ENCODE peak calls at places on chromosomes 13 and 19, in eight cellular contexts. Y, E, T, J, N, X, I and R are unnamed samples. For H3K4me1 and H3K9me3, the result is how much of the 10 kb centered on the place peaks cover.

GRCh38 chr19:55697698-55698097 is 22.7 kb downstream of the EPN1 start:
- DNase-seq in X (no peak), E (no peak), T (peak), I (no peak), J (no peak), N (no peak), Y (no peak), R (no peak)

GRCh38 chr13:23087884-23088283 is 92.9 kb upstream of the SGCG start:
- DNase-seq in Y (peak), N (no peak), I (no peak), J (no peak), X (no peak), T (no peak), E (no peak), R (no peak)

GRCh38 chr13:71879129-71879535 is 12.1 kb upstream of the DACH1 start:
- DNase-seq in E (no peak), J (no peak), X (no peak), N (no peak), I (no peak), T (no peak), Y (no peak), R (no peak)

GRCh38 chr13:73933795-73934194 is 200.4 kb downstream of the KLF12 start:
- DNase-seq in Y (no peak), I (no peak), J (no peak), E (no peak), N (no peak), T (no peak), X (no peak), R (no peak)

GRCh38 chr13:25249001-25249543 is 38.2 kb downstream of the MTMR6 start:
- DNase-seq in T (no peak), J (no peak), X (no peak), N (no peak), I (no peak), E (no peak), Y (no peak), R (no peak)

GRCh38 chr13:102328909-102329308 is 72.9 kb downstream of the FGF14 start:
- DNase-seq in I (no peak), X (no peak), E (no peak), T (no peak), Y (no peak), N (no peak), J (no peak), R (no peak)

GRCh38 chr19:39417463-39418181 is 5.2 kb downstream of the PLEKHG2 start:
- DNase-seq in J (no peak), E (no peak), Y (no peak), T (no peak), I (no peak), X (no peak), N (peak), R (no peak)

GRCh38 chr19:32720936-32721250 is 1.3 kb downstream of the TDRD12 start:
- DNase-seq in T (no peak), X (no peak), Y (no peak), J (no peak), I (no peak), N (no peak), E (no peak), R (no peak)

GRCh38 chr13:22499919-22500318 is 680.9 kb upstream of the SGCG start:
- DNase-seq in T (no peak), I (no peak), E (no peak), Y (no peak), N (no peak), X (no peak), J (no peak), R (no peak)

GRCh38 chr19:10565028-10565566 is 713 bp downstream of the KRI1 start:
- DNase-seq in J (peak), E (no peak), T (peak), Y (peak), N (peak), I (peak), X (no peak), R (peak)

GRCh38 chr19:18301718-18302111 is 20.3 kb upstream of the JUND start:
- DNase-seq in X (no peak), T (no peak), I (no peak), N (no peak), Y (no peak), E (no peak), J (no peak), R (no peak)
- H3K4me1 ChIP-seq in X (under half), T (under half), I (under half), N (under half), Y (half or more), E (half or more), J (under half), R (under half)

GRCh38 chr19:15936173-15936572 is 1.8 kb upstream of the CYP4F11 start:
- DNase-seq in Y (no peak), J (no peak), I (no peak), T (no peak), N (no peak), E (no peak), X (no peak), R (no peak)

GRCh38 chr19:15937771-15938170 is 3.4 kb upstream of the CYP4F11 start:
- DNase-seq in X (no peak), J (no peak), Y (no peak), E (no peak), T (no peak), N (no peak), I (no peak), R (no peak)

GRCh38 chr19:15936950-15937349 is 2.6 kb upstream of the CYP4F11 start:
- DNase-seq in Y (no peak), J (no peak), I (no peak), X (no peak), E (no peak), T (no peak), N (no peak), R (no peak)

GRCh38 chr19:15934332-15935078 is at the start of gene CYP4F11:
- DNase-seq in N (peak), Y (peak), T (peak), X (no peak), E (peak), J (peak), I (no peak), R (no peak)

GRCh38 chr19:15935167-15935702 is 906 bp upstream of the CYP4F11 start:
- DNase-seq in X (no peak), T (no peak), I (no peak), N (no peak), Y (peak), E (no peak), J (no peak), R (no peak)
- H3K9me3 ChIP-seq in X (under half), T (under half), I (under half), N (under half), Y (under half), E (under half), J (under half), R (under half)

DNA sequence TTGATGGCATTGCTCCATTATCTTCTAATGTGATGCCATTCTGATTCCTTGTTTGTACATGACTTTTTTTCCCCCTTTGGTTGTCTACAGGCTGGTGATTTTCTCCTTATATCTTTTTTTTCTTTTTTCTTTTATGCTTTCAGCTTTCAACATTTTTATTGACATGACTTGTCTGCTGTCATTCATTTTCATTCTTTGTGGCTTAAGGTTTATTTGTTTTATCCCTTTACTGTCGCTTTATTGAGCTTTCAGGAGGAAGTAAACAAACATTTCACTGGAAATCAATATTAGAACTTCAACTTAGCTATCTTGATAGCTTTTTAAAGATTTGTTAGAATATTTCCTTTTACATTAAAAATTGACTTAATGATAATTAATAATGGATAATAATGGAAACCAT is 9.7 kb downstream of the ITM2B start:
- DNase-seq in J (no peak), E (no peak), I (no peak), T (no peak), Y (no peak), X (no peak), N (no peak), R (no peak)
- H3K4me1 ChIP-seq in J (under half), E (half or more), I (under half), T (under half), Y (under half), X (under half), N (under half), R (half or more)

GRCh38 chr13:26541678-26542553 is 15.6 kb upstream of the WASF3 start:
- DNase-seq in T (no peak), X (no peak), I (no peak), Y (no peak), J (no peak), E (no peak), N (no peak), R (no peak)

GRCh38 chr13:26539738-26540292 is 17.7 kb upstream of the WASF3 start:
- DNase-seq in J (no peak), N (no peak), Y (no peak), X (no peak), T (no peak), E (no peak), I (no peak), R (no peak)

GRCh38 chr13:26541041-26541440 is 16.4 kb upstream of the WASF3 start:
- DNase-seq in X (no peak), T (no peak), Y (no peak), N (no peak), I (no peak), E (no peak), J (no peak), R (no peak)

GRCh38 chr13:26538363-26539317 is 18.8 kb upstream of the WASF3 start:
- DNase-seq in T (no peak), E (no peak), I (no peak), Y (no peak), X (no peak), J (no peak), N (no peak), R (no peak)

DNA sequence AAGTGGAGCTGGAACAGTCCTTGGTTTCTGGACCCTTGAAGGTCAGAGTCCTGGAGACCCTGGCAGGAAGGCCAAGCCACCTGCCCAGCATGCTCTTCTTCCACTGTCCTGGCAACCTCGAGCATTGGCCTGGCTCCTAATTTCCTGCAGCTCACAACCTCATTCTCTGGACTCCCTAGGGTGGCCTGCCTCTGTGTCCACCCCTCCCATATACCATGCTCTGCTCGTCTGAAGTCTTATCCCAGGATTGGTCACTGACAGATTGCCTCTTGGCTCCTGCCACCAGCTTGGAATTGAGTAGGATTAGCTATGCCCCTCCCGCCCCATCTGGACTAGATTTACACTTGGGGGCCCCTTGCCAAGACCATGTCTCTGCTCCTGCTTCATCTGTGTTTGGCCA is 17.2 kb upstream of the WASF3 start:
- DNase-seq in N (no peak), J (no peak), T (no peak), E (no peak), Y (no peak), I (no peak), X (no peak), R (no peak)
- H3K9me3 ChIP-seq in N (under half), J (under half), T (under half), E (under half), Y (under half), I (under half), X (under half), R (under half)

DNA sequence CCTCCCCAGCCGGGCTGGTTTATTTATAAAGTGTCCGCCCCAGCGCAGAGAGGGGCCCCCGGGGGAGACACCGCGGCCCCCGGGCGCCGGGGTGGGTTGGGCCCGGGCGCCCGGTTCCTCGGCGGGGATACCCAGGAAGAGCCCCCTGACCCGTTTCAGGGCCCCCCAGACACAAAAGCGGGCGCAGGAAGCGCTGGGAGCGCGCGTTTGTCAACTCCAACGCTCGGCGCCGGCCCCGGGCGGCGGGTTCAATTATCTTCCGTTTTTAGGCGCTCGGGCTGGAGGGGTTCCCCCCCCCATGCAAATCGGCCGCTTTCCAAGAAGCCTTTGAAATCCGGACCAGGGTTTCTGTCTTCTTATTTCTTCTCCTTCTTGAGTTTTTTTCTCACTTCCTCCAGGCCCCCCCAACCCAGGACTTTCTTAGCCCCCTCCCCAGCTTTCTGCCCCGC is 784 bp downstream of the ARID3A start:
- DNase-seq in Y (no peak), J (no peak), T (peak), N (no peak), I (peak), E (peak), X (no peak), R (no peak)
- H3K4me1 ChIP-seq in Y (under half), J (under half), T (under half), N (under half), I (under half), E (under half), X (under half), R (under half)

GRCh38 chr13:19184176-19184575 is 2.6 kb upstream of the TUBA3C start:
- DNase-seq in X (no peak), E (no peak), T (no peak), Y (no peak), I (no peak), J (peak), N (no peak), R (no peak)
- H3K9me3 ChIP-seq in X (under half), E (under half), T (under half), Y (under half), I (under half), J (under half), N (half or more), R (under half)

GRCh38 chr19:1860821-1861598 is 2.4 kb downstream of the KLF16 start:
- DNase-seq in J (no peak), N (no peak), Y (no peak), T (peak), E (no peak), X (no peak), I (no peak), R (no peak)

GRCh38 chr19:1861599-1862031 is 1.8 kb downstream of the KLF16 start:
- DNase-seq in T (peak), Y (no peak), E (no peak), J (no peak), N (peak), I (peak), X (no peak), R (no peak)

GRCh38 chr19:1858412-1859081 is 4.8 kb downstream of the KLF16 start:
- DNase-seq in E (no peak), Y (no peak), I (peak), T (no peak), J (no peak), X (no peak), N (peak), R (no peak)

GRCh38 chr19:1859319-1859718 is 4.1 kb downstream of the KLF16 start:
- DNase-seq in J (no peak), X (no peak), T (no peak), E (no peak), Y (no peak), I (no peak), N (peak), R (no peak)

DNA sequence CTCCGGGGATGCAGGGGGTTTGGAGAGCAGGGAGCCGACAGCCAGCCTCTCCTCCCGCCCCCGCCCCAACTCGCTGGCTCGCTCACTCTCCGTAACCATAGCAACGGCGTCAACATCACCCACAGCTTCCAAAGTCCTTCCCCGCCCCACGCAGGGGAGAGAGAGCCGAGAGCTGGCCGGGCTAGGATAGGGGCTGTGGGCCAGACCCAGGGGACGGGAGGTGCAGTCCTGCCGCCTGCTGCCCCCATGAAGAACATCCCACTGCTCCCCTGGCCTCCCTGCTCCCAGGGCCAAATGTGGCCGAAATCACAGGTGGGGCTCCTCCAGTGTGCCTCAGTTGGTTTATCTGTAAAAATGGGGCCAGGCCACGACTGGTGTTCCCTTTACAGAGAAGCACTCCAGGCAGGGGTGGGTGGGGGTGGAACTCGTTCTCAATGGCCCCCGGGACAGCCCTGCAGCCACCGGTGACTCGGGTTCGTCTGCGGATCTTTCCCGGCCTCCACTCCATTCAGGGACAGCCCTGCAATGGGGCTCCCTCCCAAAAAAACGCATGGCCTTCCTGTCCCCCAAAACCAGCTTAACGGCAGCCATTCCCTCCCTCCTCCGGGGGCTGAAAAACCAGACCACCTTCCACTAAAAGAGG is 3.1 kb downstream of the KLF16 start:
- DNase-seq in Y (no peak), I (peak), T (peak), J (peak), N (peak), X (no peak), E (no peak), R (no peak)
- H3K4me1 ChIP-seq in Y (half or more), I (under half), T (under half), J (under half), N (half or more), X (half or more), E (half or more), R (half or more)